ENCODE peak calls at places on chromosome 3, in four cellular contexts. A is pons, Z is body of pancreas, L is mammary epithelial cell. V is an unnamed sample.

GRCh38 chr3:49158792-49159191 is 7.3 kb downstream of the CCDC71 start:
- DNase-seq in A (no peak), L (no peak), Z (no peak), V (no peak)

GRCh38 chr3:134312072-134312872 is 61.6 kb upstream of the RYK start:
- DNase-seq in A (no peak), Z (peak; percentile 86), L (peak; percentile 77), V (peak; percentile 85)

GRCh38 chr3:129555616-129556357 is 12.8 kb downstream of the H1-8 start:
- DNase-seq in A (no peak), Z (no peak), L (no peak), V (no peak)

GRCh38 chr3:16379838-16380237 is 114.8 kb downstream of the OXNAD1 start:
- DNase-seq in Z (no peak), L (no peak), A (no peak), V (no peak)

GRCh38 chr3:42229942-42230688 is 35.9 kb downstream of the CCK start:
- DNase-seq in Z (no peak), A (peak; percentile 53), L (peak; percentile 45), V (peak; percentile 65)

GRCh38 chr3:9809615-9810356 is at the start of gene TTLL3:
- DNase-seq in Z (peak; percentile 84), L (peak; percentile 38), A (peak; percentile 59), V (peak; percentile 86)

GRCh38 chr3:168881804-168882203 is 781.7 kb downstream of the MECOM start:
- DNase-seq in L (no peak), A (no peak), Z (no peak), V (no peak)

GRCh38 chr3:168453623-168454022 is 357.9 kb upstream of the GOLIM4 start:
- DNase-seq in Z (no peak), A (no peak), L (no peak), V (no peak)

GRCh38 chr3:110738531-110738930 is 333.1 kb upstream of the NECTIN3 start:
- DNase-seq in L (peak; percentile 2), Z (no peak), A (no peak), V (no peak)

GRCh38 chr3:49607105-49607591 is 52.9 kb downstream of the BSN start:
- DNase-seq in A (peak; percentile 54), L (peak; percentile 55), Z (no peak), V (no peak)

GRCh38 chr3:87052499-87053260 is 61.7 kb upstream of the VGLL3 start:
- DNase-seq in L (peak; percentile 2), A (no peak), Z (no peak), V (no peak)

GRCh38 chr3:195751584-195751983 is 30.8 kb downstream of the MUC20 start:
- DNase-seq in L (no peak), Z (no peak), A (no peak), V (no peak)

GRCh38 chr3:125179528-125180240 is 32.9 kb downstream of the SLC12A8 start:
- DNase-seq in L (no peak), Z (no peak), A (peak; percentile 56), V (no peak)

GRCh38 chr3:180142041-180142440 is 105.3 kb upstream of the PEX5L start:
- DNase-seq in A (no peak), L (peak; percentile 47), Z (no peak), V (no peak)

V was measured in astrocyte of the hippocampus.